ENCODE peak calls at places on chromosomes 11 and 22, in ten cellular contexts. T is prostate gland; P is IMR-90; B is esophagus squamous epithelium; A is transverse colon; K is astrocyte; C is heart right ventricle; J is body of pancreas; F is spleen; E is CD4-positive, alpha-beta memory T cell. X is an unnamed sample.

GRCh38 chr11:66886671-66887221 is 29.9 kb downstream of the LRFN4 start:
- DNase-seq in K (peak; percentile 78), C (peak; percentile 17), B (no peak), T (no peak), P (peak; percentile 18), F (no peak), E (no peak), A (no peak), J (no peak), X (peak; percentile 86)

GRCh38 chr11:133928628-133929059 is 28.1 kb downstream of the IGSF9B start:
- DNase-seq in B (no peak), F (no peak), T (peak; percentile 59), K (no peak), J (no peak), C (no peak), E (peak; percentile 74), P (no peak), A (no peak), X (no peak)

GRCh38 chr11:6988506-6988905 is 31.6 kb downstream of the ZNF214 start:
- DNase-seq in F (no peak), B (no peak), A (no peak), J (no peak), P (peak; percentile 58), T (no peak), K (peak; percentile 26), C (no peak), E (no peak), X (peak; percentile 42)

GRCh38 chr11:86606849-86607481 is 65.5 kb downstream of the ME3 start:
- DNase-seq in T (no peak), F (no peak), B (no peak), E (no peak), P (peak; percentile 60), J (no peak), K (peak; percentile 37), C (no peak), A (no peak), X (no peak)

GRCh38 chr11:24478718-24479117 is 18.1 kb upstream of the LUZP2 start:
- DNase-seq in B (no peak), J (no peak), P (peak; percentile 8), F (no peak), A (no peak), K (no peak), E (no peak), T (no peak), C (no peak), X (no peak)

GRCh38 chr11:102685311-102685710 is 20.3 kb downstream of the MMP27 start:
- DNase-seq in T (peak; percentile 12), C (no peak), J (no peak), E (no peak), K (peak; percentile 16), A (no peak), B (no peak), F (no peak), P (no peak), X (no peak)

GRCh38 chr22:40560551-40560950 is 76.0 kb downstream of the MRTFA start:
- DNase-seq in F (no peak), P (peak; percentile 65), B (no peak), T (no peak), C (no peak), J (no peak), A (no peak), E (no peak), K (peak; percentile 63), X (peak; percentile 73)

GRCh38 chr11:134517621-134518293 is 105.7 kb upstream of the B3GAT1 start:
- DNase-seq in J (no peak), K (no peak), T (peak; percentile 53), E (no peak), B (no peak), F (peak; percentile 31), C (no peak), A (peak; percentile 10), P (no peak), X (no peak)

GRCh38 chr11:70033711-70034070 is 44.4 kb upstream of the ANO1 start:
- DNase-seq in A (no peak), J (no peak), K (no peak), P (no peak), E (no peak), F (no peak), T (no peak), B (no peak), C (no peak), X (no peak)

GRCh38 chr11:68978931-68979591 is 1.7 kb downstream of the MRGPRD start:
- DNase-seq in T (no peak), F (peak; percentile 57), A (peak; percentile 1), C (peak; percentile 43), J (no peak), P (no peak), E (no peak), K (no peak), B (no peak), X (no peak)

GRCh38 chr11:113365895-113366294 is 21.7 kb upstream of the ANKK1 start:
- DNase-seq in P (no peak), B (no peak), C (no peak), F (no peak), A (no peak), K (no peak), T (no peak), J (no peak), E (no peak), X (no peak)

GRCh38 chr22:28369849-28370248 is 309.8 kb downstream of the TTC28 start:
- DNase-seq in C (no peak), K (no peak), B (no peak), F (no peak), A (peak; percentile 10), E (no peak), J (no peak), T (no peak), P (no peak), X (no peak)

GRCh38 chr11:91433284-91434010 is 791.2 kb upstream of the FAT3 start:
- DNase-seq in K (peak; percentile 10), C (no peak), J (no peak), B (no peak), E (no peak), F (no peak), P (peak; percentile 30), A (no peak), T (no peak), X (no peak)

GRCh38 chr11:119664063-119664572 is 64.9 kb downstream of the NECTIN1 start:
- DNase-seq in E (no peak), J (peak; percentile 68), T (peak; percentile 62), F (no peak), A (no peak), K (no peak), P (peak; percentile 16), C (no peak), B (no peak), X (peak; percentile 26)

GRCh38 chr22:36053242-36054147 is 24.9 kb upstream of the RBFOX2 start:
- DNase-seq in T (no peak), F (no peak), J (no peak), E (no peak), A (no peak), K (no peak), B (no peak), P (no peak), C (no peak), X (no peak)

GRCh38 chr22:45503816-45504702 is 1.4 kb downstream of the FBLN1 start:
- DNase-seq in T (no peak), J (no peak), A (no peak), F (no peak), P (peak; percentile 72), K (peak; percentile 74), E (no peak), C (no peak), B (no peak), X (peak; percentile 83)

GRCh38 chr22:46224044-46224746 is 25.9 kb downstream of the CDPF1 start:
- DNase-seq in F (no peak), E (no peak), T (no peak), A (no peak), K (no peak), C (no peak), J (no peak), B (no peak), P (no peak), X (no peak)

GRCh38 chr22:41915035-41915782 is at the start of gene SHISA8:
- DNase-seq in J (peak; percentile 37), C (no peak), P (peak; percentile 7), K (peak; percentile 12), B (no peak), F (peak; percentile 91), T (no peak), A (peak; percentile 64), E (peak; percentile 66), X (peak; percentile 39)

GRCh38 chr11:44634401-44635281 is 69.2 kb downstream of the CD82 start:
- DNase-seq in E (no peak), J (peak; percentile 73), C (peak; percentile 83), K (peak; percentile 69), B (no peak), T (peak; percentile 5), P (peak; percentile 79), F (peak; percentile 76), A (peak; percentile 51), X (peak; percentile 86)

GRCh38 chr11:68950268-68950667 is 30.5 kb downstream of the MRGPRD start:
- DNase-seq in A (no peak), F (no peak), E (no peak), T (no peak), P (no peak), B (no peak), C (no peak), J (no peak), K (no peak), X (peak; percentile 17)

GRCh38 chr22:37026325-37026724 is 6.8 kb downstream of the MPST start:
- DNase-seq in P (no peak), C (peak; percentile 30), F (no peak), J (no peak), E (no peak), T (no peak), B (no peak), K (no peak), A (no peak), X (no peak)

GRCh38 chr11:61780581-61781162 is 11.7 kb downstream of the TMEM258 start:
- DNase-seq in F (peak; percentile 64), A (no peak), B (no peak), P (no peak), C (no peak), T (no peak), K (no peak), E (no peak), J (no peak), X (no peak)
- H3K27me3 ChIP-seq in F (no peaks in the 10 kb centered on the region), A (no peaks in the 10 kb centered on the region), B (no peaks in the 10 kb centered on the region), P (no peaks in the 10 kb centered on the region), C (no peaks in the 10 kb centered on the region), T (no peaks in the 10 kb centered on the region), K (no peaks in the 10 kb centered on the region), E (no peaks in the 10 kb centered on the region), J (no peaks in the 10 kb centered on the region), X (no peaks in the 10 kb centered on the region)

GRCh38 chr22:47236718-47237117 is 474.3 kb downstream of the TBC1D22A start:
- DNase-seq in F (no peak), E (no peak), A (no peak), C (no peak), K (no peak), P (no peak), T (no peak), J (no peak), B (no peak), X (no peak)
- H3K9me3 ChIP-seq in F (peaks cover 12% of the 10 kb centered on the region), E (no peaks in the 10 kb centered on the region), A (no peaks in the 10 kb centered on the region), C (peaks cover 20% of the 10 kb centered on the region), K (peaks cover 8% of the 10 kb centered on the region), P (peaks cover 3% of the 10 kb centered on the region), T (no peaks in the 10 kb centered on the region), J (no peaks in the 10 kb centered on the region), B (no peaks in the 10 kb centered on the region), X (no peaks in the 10 kb centered on the region)

GRCh38 chr11:117442049-117442868 is 114.6 kb downstream of the CEP164 start:
- DNase-seq in P (no peak), A (no peak), B (no peak), E (no peak), F (no peak), T (no peak), J (no peak), C (no peak), K (no peak), X (no peak)
- H3K27me3 ChIP-seq in P (peaks cover 54% of the 10 kb centered on the region), A (peaks cover 6% of the 10 kb centered on the region), B (no peaks in the 10 kb centered on the region), E (no peaks in the 10 kb centered on the region), F (peaks cover 22% of the 10 kb centered on the region), T (peaks cover 2% of the 10 kb centered on the region), J (no peaks in the 10 kb centered on the region), C (peaks cover 13% of the 10 kb centered on the region), K (peaks cover 29% of the 10 kb centered on the region), X (peaks cover 17% of the 10 kb centered on the region)

GRCh38 chr11:125938418-125938817 is 7.4 kb upstream of the VSIG10L2 start:
- DNase-seq in B (no peak), T (no peak), C (no peak), J (no peak), P (no peak), A (no peak), F (peak; percentile 36), E (no peak), K (no peak), X (no peak)
- H3K9me3 ChIP-seq in B (no peaks in the 10 kb centered on the region), T (no peaks in the 10 kb centered on the region), C (no peaks in the 10 kb centered on the region), J (no peaks in the 10 kb centered on the region), P (no peaks in the 10 kb centered on the region), A (no peaks in the 10 kb centered on the region), F (no peaks in the 10 kb centered on the region), E (no peaks in the 10 kb centered on the region), K (no peaks in the 10 kb centered on the region), X (no peaks in the 10 kb centered on the region)

X was measured in fibroblast of lung.